ENCODE peak calls at places on chromosomes 1 and 21, in nine cellular contexts. One of them, this sample, is unnamed.

GRCh38 chr1:43143441-43143888 is 28.6 kb downstream of the EBNA1BP2 start:
- DNase-seq in hepatocyte: no peak
- DNase-seq in GM12878: no peak
- DNase-seq in WERI-Rb-1: peak
- DNase-seq in upper lobe of right lung: no peak
- DNase-seq in cardiac muscle cell: no peak
- DNase-seq in HCT116: peak
- DNase-seq in thoracic aorta: no peak
- DNase-seq in fibroblast of lung: no peak
- DNase-seq in this sample: no peak

GRCh38 chr1:167374014-167374413 is 144.3 kb downstream of the CD247 start:
- DNase-seq in hepatocyte: no peak
- DNase-seq in GM12878: no peak
- DNase-seq in WERI-Rb-1: no peak
- DNase-seq in upper lobe of right lung: no peak
- DNase-seq in cardiac muscle cell: no peak
- DNase-seq in HCT116: no peak
- DNase-seq in thoracic aorta: no peak
- DNase-seq in fibroblast of lung: no peak
- DNase-seq in this sample: no peak

GRCh38 chr1:169321539-169321938 is 46.1 kb downstream of the NME7 start:
- DNase-seq in hepatocyte: no peak
- DNase-seq in GM12878: no peak
- DNase-seq in WERI-Rb-1: no peak
- DNase-seq in upper lobe of right lung: no peak
- DNase-seq in cardiac muscle cell: no peak
- DNase-seq in HCT116: peak
- DNase-seq in thoracic aorta: no peak
- DNase-seq in fibroblast of lung: peak
- DNase-seq in this sample: no peak

GRCh38 chr1:159752135-159752580 is 28.6 kb upstream of the DUSP23 start:
- DNase-seq in hepatocyte: peak
- DNase-seq in GM12878: no peak
- DNase-seq in WERI-Rb-1: no peak
- DNase-seq in upper lobe of right lung: peak
- DNase-seq in cardiac muscle cell: no peak
- DNase-seq in HCT116: no peak
- DNase-seq in thoracic aorta: peak
- DNase-seq in fibroblast of lung: peak
- DNase-seq in this sample: peak

GRCh38 chr1:29052951-29053350 is 70.8 kb downstream of the TMEM200B start:
- DNase-seq in hepatocyte: no peak
- DNase-seq in GM12878: no peak
- DNase-seq in WERI-Rb-1: no peak
- DNase-seq in upper lobe of right lung: no peak
- DNase-seq in cardiac muscle cell: no peak
- DNase-seq in HCT116: no peak
- DNase-seq in thoracic aorta: no peak
- DNase-seq in fibroblast of lung: no peak
- DNase-seq in this sample: no peak

GRCh38 chr21:29238967-29239289 is 59.8 kb upstream of the BACH1 start:
- DNase-seq in hepatocyte: no peak
- DNase-seq in GM12878: no peak
- DNase-seq in WERI-Rb-1: no peak
- DNase-seq in upper lobe of right lung: no peak
- DNase-seq in cardiac muscle cell: no peak
- DNase-seq in HCT116: no peak
- DNase-seq in thoracic aorta: no peak
- DNase-seq in fibroblast of lung: peak
- DNase-seq in this sample: no peak

GRCh38 chr1:209585672-209586071 is 2.2 kb downstream of the CAMK1G start:
- DNase-seq in hepatocyte: peak
- DNase-seq in GM12878: no peak
- DNase-seq in WERI-Rb-1: peak
- DNase-seq in upper lobe of right lung: peak
- DNase-seq in cardiac muscle cell: peak
- DNase-seq in HCT116: no peak
- DNase-seq in thoracic aorta: no peak
- DNase-seq in fibroblast of lung: peak
- DNase-seq in this sample: peak

GRCh38 chr1:24535021-24535424 is 20.9 kb upstream of the NCMAP start:
- DNase-seq in hepatocyte: no peak
- DNase-seq in GM12878: no peak
- DNase-seq in WERI-Rb-1: no peak
- DNase-seq in upper lobe of right lung: no peak
- DNase-seq in cardiac muscle cell: no peak
- DNase-seq in HCT116: no peak
- DNase-seq in thoracic aorta: no peak
- DNase-seq in fibroblast of lung: no peak
- DNase-seq in this sample: no peak

GRCh38 chr1:220696863-220697231 is 6.7 kb downstream of the C1orf115 start:
- DNase-seq in hepatocyte: no peak
- DNase-seq in GM12878: no peak
- DNase-seq in WERI-Rb-1: no peak
- DNase-seq in upper lobe of right lung: no peak
- DNase-seq in cardiac muscle cell: no peak
- DNase-seq in HCT116: no peak
- DNase-seq in thoracic aorta: no peak
- DNase-seq in fibroblast of lung: peak
- DNase-seq in this sample: no peak

GRCh38 chr1:10168912-10169514 is 41.4 kb upstream of the KIF1B start:
- DNase-seq in hepatocyte: no peak
- DNase-seq in GM12878: peak
- DNase-seq in WERI-Rb-1: no peak
- DNase-seq in upper lobe of right lung: no peak
- DNase-seq in cardiac muscle cell: no peak
- DNase-seq in HCT116: no peak
- DNase-seq in thoracic aorta: no peak
- DNase-seq in fibroblast of lung: no peak
- DNase-seq in this sample: no peak

GRCh38 chr1:184299076-184299790 is 87.6 kb upstream of the C1orf21 start:
- DNase-seq in hepatocyte: no peak
- DNase-seq in GM12878: no peak
- DNase-seq in WERI-Rb-1: peak
- DNase-seq in upper lobe of right lung: no peak
- DNase-seq in cardiac muscle cell: no peak
- DNase-seq in HCT116: no peak
- DNase-seq in thoracic aorta: no peak
- DNase-seq in fibroblast of lung: peak
- DNase-seq in this sample: no peak

GRCh38 chr1:41390171-41390570 is 28.9 kb downstream of the FOXO6 start:
- DNase-seq in hepatocyte: peak
- DNase-seq in GM12878: no peak
- DNase-seq in WERI-Rb-1: no peak
- DNase-seq in upper lobe of right lung: no peak
- DNase-seq in cardiac muscle cell: no peak
- DNase-seq in HCT116: no peak
- DNase-seq in thoracic aorta: no peak
- DNase-seq in fibroblast of lung: no peak
- DNase-seq in this sample: no peak

DNA sequence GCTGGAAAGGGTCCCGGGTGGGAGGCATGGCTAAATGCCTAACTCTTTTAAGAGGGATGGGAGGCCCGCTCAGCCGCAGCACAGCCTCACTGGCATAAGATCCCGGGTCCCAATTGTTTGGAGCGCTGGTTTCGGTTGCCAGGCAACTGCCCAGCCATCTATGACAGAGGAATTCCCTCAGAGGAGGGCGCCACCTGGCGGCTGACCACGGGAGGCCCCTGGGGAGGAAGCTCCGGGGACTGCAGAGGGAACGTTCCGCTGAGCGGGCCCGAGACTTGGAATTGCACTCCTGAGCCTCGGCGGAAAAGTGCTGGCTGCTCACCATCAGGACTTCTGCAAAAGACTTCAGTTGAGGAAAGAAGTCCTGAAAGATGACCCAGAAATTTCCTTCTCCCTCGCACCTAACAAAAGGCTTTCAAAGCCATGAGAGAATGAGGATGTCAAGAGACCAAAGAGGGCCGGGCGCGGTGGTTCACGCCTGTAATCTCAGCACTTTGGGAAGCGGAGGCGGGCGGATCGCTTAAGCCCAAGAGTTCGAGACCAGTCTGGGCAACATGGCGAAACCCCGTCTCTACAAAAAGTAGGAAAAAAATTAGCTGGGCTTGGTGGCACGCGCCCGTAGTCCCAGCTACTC is 1.1 kb upstream of the ELAPOR1 start:
- DNase-seq in hepatocyte: peak
- DNase-seq in GM12878: peak
- DNase-seq in WERI-Rb-1: peak
- DNase-seq in upper lobe of right lung: peak
- DNase-seq in cardiac muscle cell: peak
- DNase-seq in HCT116: peak
- DNase-seq in thoracic aorta: peak
- DNase-seq in fibroblast of lung: peak
- DNase-seq in this sample: peak
- H3K4me3 ChIP-seq in hepatocyte: no peak
- H3K4me3 ChIP-seq in GM12878: peak
- H3K4me3 ChIP-seq in WERI-Rb-1: peak
- H3K4me3 ChIP-seq in upper lobe of right lung: peak
- H3K4me3 ChIP-seq in cardiac muscle cell: no peak
- H3K4me3 ChIP-seq in HCT116: no peak
- H3K4me3 ChIP-seq in thoracic aorta: peak
- H3K4me3 ChIP-seq in fibroblast of lung: peak
- H3K4me3 ChIP-seq in this sample: no peak

GRCh38 chr1:151197863-151198253 is 494 bp upstream of the PIP5K1A start:
- DNase-seq in hepatocyte: peak
- DNase-seq in GM12878: no peak
- DNase-seq in WERI-Rb-1: no peak
- DNase-seq in upper lobe of right lung: no peak
- DNase-seq in cardiac muscle cell: no peak
- DNase-seq in HCT116: no peak
- DNase-seq in thoracic aorta: no peak
- DNase-seq in fibroblast of lung: no peak
- DNase-seq in this sample: peak

GRCh38 chr1:151198254-151199127 is at the start of gene PIP5K1A:
- DNase-seq in hepatocyte: peak
- DNase-seq in GM12878: peak
- DNase-seq in WERI-Rb-1: peak
- DNase-seq in upper lobe of right lung: peak
- DNase-seq in cardiac muscle cell: peak
- DNase-seq in HCT116: peak
- DNase-seq in thoracic aorta: peak
- DNase-seq in fibroblast of lung: peak
- DNase-seq in this sample: peak

GRCh38 chr1:151196292-151196800 is 2.0 kb upstream of the PIP5K1A start:
- DNase-seq in hepatocyte: peak
- DNase-seq in GM12878: peak
- DNase-seq in WERI-Rb-1: peak
- DNase-seq in upper lobe of right lung: no peak
- DNase-seq in cardiac muscle cell: peak
- DNase-seq in HCT116: peak
- DNase-seq in thoracic aorta: no peak
- DNase-seq in fibroblast of lung: peak
- DNase-seq in this sample: peak

GRCh38 chr1:151199860-151200581 is 1.7 kb downstream of the PIP5K1A start:
- DNase-seq in hepatocyte: peak
- DNase-seq in GM12878: no peak
- DNase-seq in WERI-Rb-1: no peak
- DNase-seq in upper lobe of right lung: no peak
- DNase-seq in cardiac muscle cell: peak
- DNase-seq in HCT116: no peak
- DNase-seq in thoracic aorta: no peak
- DNase-seq in fibroblast of lung: peak
- DNase-seq in this sample: no peak
- H3K27ac ChIP-seq in hepatocyte: peak
- H3K27ac ChIP-seq in GM12878: peak
- H3K27ac ChIP-seq in WERI-Rb-1: peak
- H3K27ac ChIP-seq in upper lobe of right lung: peak
- H3K27ac ChIP-seq in cardiac muscle cell: peak
- H3K27ac ChIP-seq in HCT116: peak
- H3K27ac ChIP-seq in thoracic aorta: peak
- H3K27ac ChIP-seq in fibroblast of lung: peak
- H3K27ac ChIP-seq in this sample: peak

GRCh38 chr1:235831148-235831547 is 35.6 kb downstream of the LYST start:
- DNase-seq in hepatocyte: no peak
- DNase-seq in GM12878: peak
- DNase-seq in WERI-Rb-1: no peak
- DNase-seq in upper lobe of right lung: no peak
- DNase-seq in cardiac muscle cell: no peak
- DNase-seq in HCT116: no peak
- DNase-seq in thoracic aorta: no peak
- DNase-seq in fibroblast of lung: peak
- DNase-seq in this sample: no peak

GRCh38 chr1:235832011-235832410 is 34.7 kb downstream of the LYST start:
- DNase-seq in hepatocyte: no peak
- DNase-seq in GM12878: no peak
- DNase-seq in WERI-Rb-1: no peak
- DNase-seq in upper lobe of right lung: no peak
- DNase-seq in cardiac muscle cell: no peak
- DNase-seq in HCT116: no peak
- DNase-seq in thoracic aorta: no peak
- DNase-seq in fibroblast of lung: no peak
- DNase-seq in this sample: no peak

GRCh38 chr1:235834620-235835019 is 32.1 kb downstream of the LYST start:
- DNase-seq in hepatocyte: no peak
- DNase-seq in GM12878: no peak
- DNase-seq in WERI-Rb-1: no peak
- DNase-seq in upper lobe of right lung: no peak
- DNase-seq in cardiac muscle cell: no peak
- DNase-seq in HCT116: no peak
- DNase-seq in thoracic aorta: no peak
- DNase-seq in fibroblast of lung: no peak
- DNase-seq in this sample: no peak

GRCh38 chr1:235838021-235838420 is 28.7 kb downstream of the LYST start:
- DNase-seq in hepatocyte: no peak
- DNase-seq in GM12878: no peak
- DNase-seq in WERI-Rb-1: no peak
- DNase-seq in upper lobe of right lung: no peak
- DNase-seq in cardiac muscle cell: no peak
- DNase-seq in HCT116: no peak
- DNase-seq in thoracic aorta: no peak
- DNase-seq in fibroblast of lung: no peak
- DNase-seq in this sample: no peak

DNA sequence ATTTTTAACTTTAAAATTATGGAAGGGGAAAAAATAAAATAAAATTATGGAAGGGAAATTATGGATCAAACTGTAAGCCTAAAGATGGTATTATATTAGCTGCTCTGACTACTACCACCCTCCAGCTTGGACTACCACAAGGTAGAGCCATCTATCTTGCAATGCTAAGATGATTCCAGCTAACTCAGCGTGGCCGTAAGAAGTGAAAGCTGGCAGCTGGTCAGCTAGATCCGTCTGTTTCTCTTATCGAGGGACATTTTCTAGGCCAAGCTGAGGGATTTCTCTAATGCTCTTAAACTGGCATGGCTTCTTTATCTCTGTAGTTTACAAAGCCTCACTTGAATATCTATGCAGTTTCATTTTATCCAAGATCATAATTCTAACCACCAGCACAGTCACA is 31.5 kb downstream of the LYST start:
- DNase-seq in hepatocyte: peak
- DNase-seq in GM12878: no peak
- DNase-seq in WERI-Rb-1: peak
- DNase-seq in upper lobe of right lung: no peak
- DNase-seq in cardiac muscle cell: no peak
- DNase-seq in HCT116: no peak
- DNase-seq in thoracic aorta: no peak
- DNase-seq in fibroblast of lung: peak
- DNase-seq in this sample: peak
- H3K4me3 ChIP-seq in hepatocyte: no peak
- H3K4me3 ChIP-seq in GM12878: no peak
- H3K4me3 ChIP-seq in WERI-Rb-1: no peak
- H3K4me3 ChIP-seq in upper lobe of right lung: peak
- H3K4me3 ChIP-seq in cardiac muscle cell: no peak
- H3K4me3 ChIP-seq in HCT116: no peak
- H3K4me3 ChIP-seq in thoracic aorta: peak
- H3K4me3 ChIP-seq in fibroblast of lung: peak
- H3K4me3 ChIP-seq in this sample: no peak

GRCh38 chr1:36605942-36606690 is 123.4 kb upstream of the CSF3R start:
- DNase-seq in hepatocyte: no peak
- DNase-seq in GM12878: no peak
- DNase-seq in WERI-Rb-1: peak
- DNase-seq in upper lobe of right lung: peak
- DNase-seq in cardiac muscle cell: no peak
- DNase-seq in HCT116: no peak
- DNase-seq in thoracic aorta: no peak
- DNase-seq in fibroblast of lung: no peak
- DNase-seq in this sample: no peak
- H3K27ac ChIP-seq in hepatocyte: no peak
- H3K27ac ChIP-seq in GM12878: no peak
- H3K27ac ChIP-seq in WERI-Rb-1: no peak
- H3K27ac ChIP-seq in upper lobe of right lung: no peak
- H3K27ac ChIP-seq in cardiac muscle cell: no peak
- H3K27ac ChIP-seq in HCT116: no peak
- H3K27ac ChIP-seq in thoracic aorta: no peak
- H3K27ac ChIP-seq in fibroblast of lung: no peak
- H3K27ac ChIP-seq in this sample: no peak

This sample was measured in colonic mucosa.